ENCODE peak calls at places on chromosomes 2 and 18, in four cellular contexts. M is adrenal gland, H is HCT116, L is heart left ventricle. V is an unnamed sample.

GRCh38 chr18:46320297-46320696 is 216.1 kb downstream of the HAUS1 start:
- DNase-seq in M (no peak), H (no peak), L (no peak), V (no peak)

GRCh38 chr2:128465246-128466170 is 146.8 kb upstream of the HS6ST1 start:
- DNase-seq in M (no peak), H (no peak), L (no peak), V (no peak)

GRCh38 chr2:150309681-150310080 is 177.8 kb downstream of the RND3 start:
- DNase-seq in M (peak), H (no peak), L (no peak), V (no peak)

GRCh38 chr18:28112056-28112470 is 64.9 kb downstream of the CDH2 start:
- DNase-seq in M (peak), H (no peak), L (no peak), V (no peak)

GRCh38 chr2:221943078-221943810 is 355.6 kb downstream of the PAX3 start:
- DNase-seq in M (peak), H (no peak), L (peak), V (no peak)

GRCh38 chr2:20596973-20597867 is 53.7 kb downstream of the HS1BP3 start:
- DNase-seq in M (peak), H (no peak), L (peak), V (no peak)

GRCh38 chr2:238230699-238231098 is 9.1 kb downstream of the HES6 start:
- DNase-seq in M (no peak), H (no peak), L (no peak), V (no peak)

GRCh38 chr18:21851327-21851961 is 110.9 kb downstream of the MIB1 start:
- DNase-seq in M (no peak), H (no peak), L (no peak), V (peak)

GRCh38 chr2:68721482-68722071 is 13.0 kb upstream of the ARHGAP25 start:
- DNase-seq in M (no peak), H (peak), L (no peak), V (no peak)

GRCh38 chr2:109330056-109330455 is 201.1 kb downstream of the SH3RF3 start:
- DNase-seq in M (no peak), H (no peak), L (no peak), V (no peak)

GRCh38 chr2:48715956-48716355 is 39.6 kb downstream of the LHCGR start:
- DNase-seq in M (no peak), H (no peak), L (no peak), V (no peak)

GRCh38 chr2:212288308-212288707 is 250.3 kb downstream of the ERBB4 start:
- DNase-seq in M (no peak), H (no peak), L (no peak), V (no peak)

GRCh38 chr2:74107071-74107470 is 40.6 kb downstream of the BOLA3 start:
- DNase-seq in M (no peak), H (no peak), L (no peak), V (no peak)

GRCh38 chr2:62569907-62570793 is 64.2 kb upstream of the TMEM17 start:
- DNase-seq in M (no peak), H (peak), L (no peak), V (no peak)

GRCh38 chr2:165471349-165471975 is 2.0 kb downstream of the CSRNP3 start:
- DNase-seq in M (no peak), H (no peak), L (no peak), V (no peak)

GRCh38 chr2:236690726-236691125 is 121.1 kb downstream of the ACKR3 start:
- DNase-seq in M (no peak), H (no peak), L (no peak), V (no peak)

GRCh38 chr2:134039912-134040581 is 213.8 kb upstream of the MGAT5 start:
- DNase-seq in M (no peak), H (no peak), L (no peak), V (no peak)

GRCh38 chr2:237304763-237305514 is 109.0 kb downstream of the COL6A3 start:
- DNase-seq in M (peak), H (peak), L (no peak), V (no peak)

GRCh38 chr2:31335921-31336570 is 78.5 kb downstream of the XDH start:
- DNase-seq in M (no peak), H (no peak), L (no peak), V (no peak)

GRCh38 chr2:138275881-138276280 is 225.7 kb upstream of the SPOPL start:
- DNase-seq in M (no peak), H (no peak), L (no peak), V (no peak)

GRCh38 chr2:60354713-60355112 is 198.7 kb downstream of the BCL11A start:
- DNase-seq in M (no peak), H (no peak), L (no peak), V (no peak)

GRCh38 chr2:172079838-172080640 is 5.3 kb upstream of the DLX1 start:
- DNase-seq in M (no peak), H (no peak), L (no peak), V (peak)

GRCh38 chr2:230669386-230669935 is 43.2 kb upstream of the CAB39 start:
- DNase-seq in M (no peak), H (no peak), L (no peak), V (no peak)

GRCh38 chr2:134782792-134783191 is 55.6 kb upstream of the ACMSD start:
- DNase-seq in M (peak), H (peak), L (no peak), V (no peak)

GRCh38 chr18:40357536-40357935 is 1597.5 kb upstream of the PIK3C3 start:
- DNase-seq in M (no peak), H (no peak), L (no peak), V (no peak)

GRCh38 chr18:44895176-44895798 is 214.6 kb downstream of the SETBP1 start:
- DNase-seq in M (no peak), H (no peak), L (peak), V (peak)

GRCh38 chr2:239009001-239009961 is 161.4 kb downstream of the TWIST2 start:
- DNase-seq in M (no peak), H (no peak), L (no peak), V (no peak)

GRCh38 chr18:34764451-34764850 is 54.4 kb downstream of the DTNA start:
- DNase-seq in M (no peak), H (no peak), L (no peak), V (no peak)
- TF ChIP-seq CTCF in M (no peak), H (no peak), L (no peak), V (no peak)

DNA sequence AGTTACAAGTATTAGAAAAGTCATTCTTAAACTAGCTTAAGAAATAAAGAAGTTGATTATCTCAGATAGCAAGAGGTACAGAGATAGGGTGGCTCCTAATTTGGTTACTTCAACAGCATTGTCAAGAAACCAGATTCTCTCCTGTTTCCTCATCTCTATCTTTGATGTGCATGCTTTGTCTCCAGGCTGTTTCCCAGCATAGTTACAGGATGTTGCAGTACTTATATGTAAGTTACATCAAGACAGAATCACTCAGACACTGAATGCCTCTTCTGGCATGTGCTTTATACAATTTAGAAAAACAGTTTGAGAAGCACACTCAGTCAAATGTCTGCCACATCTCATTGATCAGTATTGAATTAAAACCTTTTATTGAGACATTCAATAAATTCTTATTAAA is 189.5 kb upstream of the UBE2E3 start:
- DNase-seq in M (no peak), H (no peak), L (no peak), V (no peak)
- TF ChIP-seq CTCF in M (no peak), H (no peak), L (no peak), V (peak)

GRCh38 chr2:176110975-176111663 is 4.0 kb downstream of the HOXD11 start:
- DNase-seq in M (peak), H (no peak), L (no peak), V (no peak)
- TF ChIP-seq CTCF in M (peak), H (peak), L (peak), V (peak)

GRCh38 chr2:144460981-144461766 is 58.7 kb downstream of the ZEB2 start:
- DNase-seq in M (peak), H (no peak), L (peak), V (no peak)
- TF ChIP-seq CTCF in M (no peak), H (no peak), L (peak), V (no peak)

DNA sequence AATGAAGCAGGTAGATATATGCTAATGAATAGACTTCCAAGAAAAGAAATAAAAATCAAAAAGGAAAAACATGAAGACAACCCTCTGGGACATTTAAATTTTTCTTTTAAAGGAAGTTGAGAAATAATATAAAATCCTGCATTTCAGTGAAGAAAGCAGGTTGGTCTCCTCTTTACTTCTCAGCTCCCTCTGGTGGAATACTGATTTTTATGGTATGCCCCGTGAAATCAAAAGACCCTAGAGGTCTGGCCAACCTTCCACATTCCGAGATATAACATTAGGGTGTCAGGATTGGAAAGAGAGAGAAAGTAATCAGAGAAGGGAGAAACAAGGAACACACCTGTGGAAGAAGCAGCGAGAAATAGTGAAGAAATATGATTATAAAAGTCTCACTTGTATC is 72.7 kb downstream of the DNER start:
- DNase-seq in M (no peak), H (no peak), L (no peak), V (no peak)
- TF ChIP-seq CTCF in M (no peak), H (peak), L (no peak), V (no peak)

GRCh38 chr2:42770288-42771131 is 6.6 kb upstream of the OXER1 start:
- DNase-seq in M (peak), H (peak), L (no peak), V (peak)
- TF ChIP-seq CTCF in M (peak), H (peak), L (peak), V (peak)